ENCODE peak calls at places on chromosomes 6 and 20, in six cellular contexts. A, B, F, O, M and N are unnamed samples.

GRCh38 chr6:150622941-150623874 is 23.5 kb downstream of the PLEKHG1 start:
- DNase-seq in A (no peak), B (no peak), F (peak), O (no peak), M (no peak), N (no peak)

GRCh38 chr20:21395666-21396044 is 1.7 kb downstream of the NKX2-4 start:
- DNase-seq in A (no peak), B (peak), F (no peak), O (no peak), M (no peak), N (no peak)

GRCh38 chr20:11001767-11002540 is 328.2 kb upstream of the JAG1 start:
- DNase-seq in A (no peak), B (no peak), F (no peak), O (no peak), M (no peak), N (no peak)

GRCh38 chr20:48623176-48623905 is 204.5 kb downstream of the PREX1 start:
- DNase-seq in A (no peak), B (no peak), F (peak), O (no peak), M (no peak), N (no peak)

GRCh38 chr6:24931752-24932691 is 3.7 kb downstream of the RIPOR2 start:
- DNase-seq in A (no peak), B (peak), F (no peak), O (no peak), M (no peak), N (no peak)

GRCh38 chr6:156517090-156517489 is 260.1 kb upstream of the ARID1B start:
- DNase-seq in A (no peak), B (no peak), F (peak), O (no peak), M (no peak), N (no peak)

GRCh38 chr6:127518710-127519468 is at the start of gene MTCL3:
- DNase-seq in A (peak), B (peak), F (peak), O (no peak), M (peak), N (no peak)

GRCh38 chr6:149750136-149750609 is 632 bp downstream of the PCMT1 start:
- DNase-seq in A (peak), B (peak), F (peak), O (peak), M (peak), N (peak)

GRCh38 chr6:153312633-153313032 is 181.6 kb upstream of the RGS17 start:
- DNase-seq in A (no peak), B (peak), F (peak), O (peak), M (no peak), N (no peak)

GRCh38 chr20:38072885-38073284 is 39.3 kb downstream of the RPRD1B start:
- DNase-seq in A (no peak), B (no peak), F (no peak), O (no peak), M (no peak), N (no peak)

GRCh38 chr20:42219005-42219404 is 600.8 kb upstream of the CHD6 start:
- DNase-seq in A (no peak), B (no peak), F (peak), O (no peak), M (no peak), N (no peak)

GRCh38 chr6:142883011-142883410 is 62.0 kb downstream of the HIVEP2 start:
- DNase-seq in A (no peak), B (no peak), F (no peak), O (no peak), M (no peak), N (no peak)

GRCh38 chr6:105726902-105727655 is 324.2 kb upstream of the PREP start:
- DNase-seq in A (no peak), B (no peak), F (no peak), O (no peak), M (no peak), N (no peak)

GRCh38 chr20:53224851-53225250 is 252.7 kb downstream of the TSHZ2 start:
- DNase-seq in A (no peak), B (no peak), F (no peak), O (no peak), M (no peak), N (no peak)

GRCh38 chr6:39295538-39295937 is 18.7 kb downstream of the KCNK17 start:
- DNase-seq in A (no peak), B (no peak), F (peak), O (no peak), M (no peak), N (no peak)

GRCh38 chr6:38806271-38806670 is 91.2 kb downstream of the DNAH8 start:
- DNase-seq in A (no peak), B (no peak), F (peak), O (no peak), M (no peak), N (no peak)